ENCODE peak calls at places on chromosomes 6 and 20, in nine cellular contexts. O, E, Q, K, G, H, S, X and W are unnamed samples.

GRCh38 chr6:166705070-166705469 is 78.0 kb upstream of the RPS6KA2 start:
- DNase-seq in O (no peak), E (no peak), Q (no peak), K (no peak), G (no peak), H (no peak), S (no peak), X (no peak), W (peak)

GRCh38 chr20:57702091-57702490 is 7.7 kb downstream of the PMEPA1 start:
- DNase-seq in O (no peak), E (no peak), Q (no peak), K (no peak), G (no peak), H (no peak), S (no peak), X (no peak), W (no peak)

GRCh38 chr6:161232467-161232866 is 41.4 kb downstream of the AGPAT4 start:
- DNase-seq in O (no peak), E (no peak), Q (no peak), K (no peak), G (no peak), H (no peak), S (no peak), X (no peak), W (no peak)

GRCh38 chr20:63536241-63536977 is 767 bp downstream of the PTK6 start:
- DNase-seq in O (no peak), E (no peak), Q (no peak), K (peak), G (no peak), H (peak), S (no peak), X (peak), W (peak)

GRCh38 chr6:111699123-111699522 is 93.4 kb upstream of the TRAF3IP2 start:
- DNase-seq in O (no peak), E (no peak), Q (no peak), K (no peak), G (no peak), H (no peak), S (no peak), X (no peak), W (no peak)

GRCh38 chr6:133062077-133062476 is 179.1 kb upstream of the EYA4 start:
- DNase-seq in O (peak), E (peak), Q (no peak), K (no peak), G (no peak), H (no peak), S (no peak), X (peak), W (peak)

GRCh38 chr6:36615018-36615761 is 21.0 kb downstream of the SRSF3 start:
- DNase-seq in O (no peak), E (no peak), Q (no peak), K (peak), G (no peak), H (peak), S (peak), X (peak), W (peak)

GRCh38 chr20:3795511-3796468 is at the start of gene CDC25B:
- DNase-seq in O (peak), E (peak), Q (peak), K (peak), G (peak), H (peak), S (peak), X (peak), W (peak)

GRCh38 chr20:12171927-12172581 is 254.4 kb downstream of the BTBD3 start:
- DNase-seq in O (peak), E (peak), Q (no peak), K (no peak), G (no peak), H (no peak), S (no peak), X (peak), W (no peak)

GRCh38 chr20:52783769-52784168 is 188.4 kb upstream of the TSHZ2 start:
- DNase-seq in O (no peak), E (no peak), Q (no peak), K (no peak), G (no peak), H (no peak), S (peak), X (no peak), W (no peak)

GRCh38 chr6:169073311-169073710 is 180.3 kb downstream of the THBS2 start:
- DNase-seq in O (no peak), E (peak), Q (no peak), K (no peak), G (no peak), H (no peak), S (peak), X (peak), W (no peak)

GRCh38 chr6:168865-169455 is 123.3 kb upstream of the DUSP22 start:
- DNase-seq in O (no peak), E (peak), Q (no peak), K (no peak), G (no peak), H (peak), S (peak), X (peak), W (no peak)

GRCh38 chr6:144588674-144589325 is 303.7 kb downstream of the UTRN start:
- DNase-seq in O (no peak), E (no peak), Q (no peak), K (no peak), G (no peak), H (no peak), S (no peak), X (no peak), W (no peak)

GRCh38 chr20:3645309-3646066 is 17.7 kb downstream of the GFRA4 start:
- DNase-seq in O (no peak), E (no peak), Q (no peak), K (no peak), G (no peak), H (no peak), S (no peak), X (no peak), W (no peak)

GRCh38 chr20:37417857-37418501 is 72.0 kb downstream of the SRC start:
- DNase-seq in O (no peak), E (peak), Q (no peak), K (no peak), G (no peak), H (no peak), S (no peak), X (no peak), W (no peak)

GRCh38 chr20:32205502-32206382 is 1.8 kb downstream of the PLAGL2 start:
- DNase-seq in O (no peak), E (no peak), Q (no peak), K (no peak), G (no peak), H (no peak), S (no peak), X (no peak), W (no peak)

GRCh38 chr6:155380666-155381332 is 66.5 kb upstream of the TFB1M start:
- DNase-seq in O (no peak), E (no peak), Q (no peak), K (no peak), G (no peak), H (no peak), S (no peak), X (no peak), W (no peak)

GRCh38 chr6:38273325-38273724 is 366.4 kb downstream of the BTBD9 start:
- DNase-seq in O (no peak), E (peak), Q (no peak), K (no peak), G (no peak), H (no peak), S (no peak), X (peak), W (no peak)